ENCODE peak calls at places on chromosome 18, in nine cellular contexts. G, R, F, A, I, Q, B, P and E are unnamed samples.

GRCh38 chr18:48402953-48403352 is 6.2 kb downstream of the ZBTB7C start:
- DNase-seq in G (no peak), R (no peak), F (no peak), A (no peak), I (no peak), Q (no peak), B (no peak), P (no peak), E (no peak)

GRCh38 chr18:44699571-44700261 is 19.0 kb downstream of the SETBP1 start:
- DNase-seq in G (no peak), R (no peak), F (no peak), A (no peak), I (no peak), Q (no peak), B (no peak), P (no peak), E (no peak)

GRCh38 chr18:13131241-13131640 is 87.3 kb upstream of the LDLRAD4 start:
- DNase-seq in G (no peak), R (no peak), F (no peak), A (no peak), I (no peak), Q (no peak), B (no peak), P (no peak), E (no peak)

GRCh38 chr18:55856191-55856590 is 268.2 kb upstream of the TCF4 start:
- DNase-seq in G (no peak), R (no peak), F (no peak), A (no peak), I (no peak), Q (no peak), B (no peak), P (no peak), E (no peak)

GRCh38 chr18:934518-935123 is 29.9 kb downstream of the ADCYAP1 start:
- DNase-seq in G (no peak), R (no peak), F (no peak), A (no peak), I (no peak), Q (no peak), B (no peak), P (peak; percentile 98), E (no peak)

GRCh38 chr18:73318732-73319479 is 451.1 kb upstream of the NETO1 start:
- DNase-seq in G (no peak), R (no peak), F (no peak), A (no peak), I (no peak), Q (peak; percentile 58), B (no peak), P (no peak), E (no peak)

GRCh38 chr18:22606563-22607283 is 189.0 kb upstream of the CTAGE1 start:
- DNase-seq in G (no peak), R (no peak), F (no peak), A (no peak), I (peak; percentile 18), Q (no peak), B (no peak), P (no peak), E (no peak)

GRCh38 chr18:48723016-48723415 is 184.2 kb downstream of the CTIF start:
- DNase-seq in G (no peak), R (no peak), F (no peak), A (no peak), I (no peak), Q (no peak), B (no peak), P (no peak), E (no peak)

GRCh38 chr18:76099931-76100457 is 395.0 kb downstream of the ZNF516 start:
- DNase-seq in G (no peak), R (no peak), F (no peak), A (no peak), I (no peak), Q (no peak), B (no peak), P (no peak), E (no peak)

GRCh38 chr18:21682276-21683051 is 22.1 kb downstream of the ABHD3 start:
- DNase-seq in G (no peak), R (no peak), F (no peak), A (no peak), I (no peak), Q (peak; percentile 96), B (peak; percentile 19), P (no peak), E (peak; percentile 26)

GRCh38 chr18:9669016-9669415 is 39.1 kb upstream of the RAB31 start:
- DNase-seq in G (no peak), R (no peak), F (no peak), A (no peak), I (no peak), Q (peak; percentile 57), B (no peak), P (no peak), E (no peak)

GRCh38 chr18:9366126-9366714 is 31.6 kb downstream of the TWSG1 start:
- DNase-seq in G (peak; percentile 23), R (peak; percentile 13), F (peak; percentile 19), A (no peak), I (peak; percentile 5), Q (no peak), B (no peak), P (no peak), E (no peak)

GRCh38 chr18:38940863-38941531 is 1375.4 kb upstream of the CELF4 start:
- DNase-seq in G (no peak), R (no peak), F (no peak), A (no peak), I (no peak), Q (peak; percentile 96), B (peak; percentile 62), P (peak; percentile 22), E (peak; percentile 69)

GRCh38 chr18:1488957-1489356 is 584.3 kb downstream of the ADCYAP1 start:
- DNase-seq in G (no peak), R (no peak), F (no peak), A (no peak), I (no peak), Q (no peak), B (no peak), P (peak; percentile 82), E (no peak)

GRCh38 chr18:36051760-36052159 is 15.6 kb downstream of the RPRD1A start:
- DNase-seq in G (no peak), R (no peak), F (no peak), A (no peak), I (no peak), Q (peak; percentile 14), B (no peak), P (no peak), E (no peak)